ENCODE peak calls at places on chromosome 6, in seven cellular contexts. A is neural crest cell, X is endodermal cell, O is colonic mucosa, C is cardiac muscle cell, L is psoas muscle, T is upper lobe of left lung. R is an unnamed sample.

GRCh38 chr6:45073771-45074170 is 254.4 kb upstream of the RUNX2 start:
- DNase-seq in A (no peak), X (no peak), O (no peak), C (no peak), L (no peak), T (no peak), R (no peak)

GRCh38 chr6:105015482-105015881 is 58.6 kb downstream of the LIN28B start:
- DNase-seq in A (no peak), X (no peak), O (no peak), C (no peak), L (no peak), T (no peak), R (no peak)

GRCh38 chr6:4814212-4814611 is 38.0 kb downstream of the CDYL start:
- DNase-seq in A (no peak), X (no peak), O (no peak), C (no peak), L (no peak), T (no peak), R (no peak)

GRCh38 chr6:156160788-156161150 is 616.4 kb upstream of the ARID1B start:
- DNase-seq in A (no peak), X (no peak), O (no peak), C (no peak), L (no peak), T (no peak), R (no peak)

GRCh38 chr6:50145125-50145524 is 95.4 kb upstream of the DEFB112 start:
- DNase-seq in A (no peak), X (no peak), O (no peak), C (peak), L (no peak), T (no peak), R (no peak)

GRCh38 chr6:84766796-84767590 is 2.6 kb upstream of the TBX18 start:
- DNase-seq in A (no peak), X (peak), O (no peak), C (peak), L (no peak), T (no peak), R (no peak)

GRCh38 chr6:34207695-34208443 is 28.8 kb upstream of the HMGA1 start:
- DNase-seq in A (no peak), X (no peak), O (no peak), C (no peak), L (peak), T (no peak), R (no peak)

GRCh38 chr6:111759836-111760785 is 113.1 kb downstream of the FYN start:
- DNase-seq in A (no peak), X (no peak), O (no peak), C (no peak), L (no peak), T (no peak), R (no peak)

GRCh38 chr6:31892821-31893220 is 4.7 kb downstream of the EHMT2 start:
- DNase-seq in A (no peak), X (no peak), O (no peak), C (no peak), L (no peak), T (no peak), R (no peak)

GRCh38 chr6:14243617-14244016 is 126.0 kb downstream of the CD83 start:
- DNase-seq in A (no peak), X (peak), O (no peak), C (no peak), L (no peak), T (no peak), R (peak)

DNA sequence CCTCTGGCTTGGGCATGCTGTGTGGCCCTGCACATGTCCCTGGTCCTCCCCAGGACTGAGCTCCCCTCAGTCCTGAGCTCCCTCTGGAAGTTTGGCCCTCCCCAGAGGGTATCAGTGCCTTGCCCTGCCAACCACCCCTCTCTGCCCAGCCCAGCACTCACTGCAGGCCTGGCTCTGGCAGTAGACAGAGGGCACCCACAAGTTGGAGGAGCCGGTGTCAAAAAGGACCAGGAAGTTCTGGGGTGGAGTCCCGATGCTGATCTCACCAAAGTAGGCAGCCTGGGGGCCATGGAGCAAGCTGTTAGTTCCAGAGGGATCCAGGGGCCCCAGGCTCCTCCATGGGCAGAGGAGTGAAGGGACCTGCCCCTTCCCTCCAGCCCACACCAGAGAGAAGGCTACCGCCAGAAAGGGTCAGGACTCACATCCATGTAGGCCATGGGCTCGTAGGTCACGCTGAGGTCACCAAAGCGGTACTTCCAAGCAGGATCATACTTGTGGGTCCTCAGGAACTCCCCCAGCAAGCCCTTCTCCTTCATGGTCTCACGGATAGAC is 2.9 kb downstream of the PGC start:
- DNase-seq in A (no peak), X (no peak), O (no peak), C (no peak), L (peak), T (no peak), R (no peak)
- TF ChIP-seq CTCF in A (no peak), X (no peak), O (no peak), C (no peak), L (no peak), T (no peak), R (no peak)

GRCh38 chr6:57209030-57209429 is 13.1 kb downstream of the RAB23 start:
- DNase-seq in A (no peak), X (no peak), O (no peak), C (no peak), L (no peak), T (no peak), R (no peak)
- TF ChIP-seq CTCF in A (no peak), X (no peak), O (no peak), C (no peak), L (no peak), T (no peak), R (no peak)

GRCh38 chr6:122789078-122789861 is at the start of gene SMPDL3A:
- DNase-seq in A (peak), X (peak), O (peak), C (peak), L (peak), T (peak), R (peak)
- TF ChIP-seq CTCF in A (peak), X (peak), O (no peak), C (peak), L (peak), T (peak), R (peak)

GRCh38 chr6:8075185-8075584 is 11.0 kb upstream of the BLOC1S5 start:
- DNase-seq in A (no peak), X (no peak), O (no peak), C (no peak), L (no peak), T (no peak), R (no peak)
- TF ChIP-seq CTCF in A (no peak), X (no peak), O (no peak), C (no peak), L (no peak), T (no peak), R (no peak)

GRCh38 chr6:35419431-35419830 is 32.7 kb upstream of the FANCE start:
- DNase-seq in A (no peak), X (peak), O (no peak), C (peak), L (no peak), T (no peak), R (no peak)
- TF ChIP-seq CTCF in A (peak), X (peak), O (no peak), C (peak), L (no peak), T (no peak), R (peak)

GRCh38 chr6:154800338-154800737 is 67.1 kb downstream of the SCAF8 start:
- DNase-seq in A (no peak), X (no peak), O (no peak), C (no peak), L (no peak), T (no peak), R (no peak)
- TF ChIP-seq CTCF in A (no peak), X (no peak), O (no peak), C (no peak), L (no peak), T (no peak), R (no peak)

DNA sequence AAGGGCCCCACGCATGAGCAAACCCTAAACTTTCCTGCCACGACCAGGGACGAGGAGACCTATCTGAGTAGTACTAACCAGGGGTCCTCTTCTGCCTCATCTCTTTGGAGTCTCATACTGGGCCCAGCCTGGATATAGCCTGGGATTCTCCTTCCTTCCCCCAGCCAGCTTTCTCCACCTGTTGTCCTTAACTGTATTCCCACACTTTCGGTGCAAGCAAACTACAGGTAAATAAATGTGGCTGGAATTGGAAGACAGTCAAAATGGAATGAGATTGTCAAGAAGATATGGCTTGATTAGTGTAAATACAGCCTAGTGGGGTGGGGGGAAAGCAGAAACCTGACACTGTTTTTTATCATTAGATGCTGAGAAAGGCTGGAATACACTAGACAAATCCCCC is 23.5 kb upstream of the LY86 start:
- DNase-seq in A (no peak), X (no peak), O (no peak), C (no peak), L (no peak), T (no peak), R (no peak)
- TF ChIP-seq CTCF in A (no peak), X (no peak), O (no peak), C (no peak), L (no peak), T (no peak), R (no peak)

DNA sequence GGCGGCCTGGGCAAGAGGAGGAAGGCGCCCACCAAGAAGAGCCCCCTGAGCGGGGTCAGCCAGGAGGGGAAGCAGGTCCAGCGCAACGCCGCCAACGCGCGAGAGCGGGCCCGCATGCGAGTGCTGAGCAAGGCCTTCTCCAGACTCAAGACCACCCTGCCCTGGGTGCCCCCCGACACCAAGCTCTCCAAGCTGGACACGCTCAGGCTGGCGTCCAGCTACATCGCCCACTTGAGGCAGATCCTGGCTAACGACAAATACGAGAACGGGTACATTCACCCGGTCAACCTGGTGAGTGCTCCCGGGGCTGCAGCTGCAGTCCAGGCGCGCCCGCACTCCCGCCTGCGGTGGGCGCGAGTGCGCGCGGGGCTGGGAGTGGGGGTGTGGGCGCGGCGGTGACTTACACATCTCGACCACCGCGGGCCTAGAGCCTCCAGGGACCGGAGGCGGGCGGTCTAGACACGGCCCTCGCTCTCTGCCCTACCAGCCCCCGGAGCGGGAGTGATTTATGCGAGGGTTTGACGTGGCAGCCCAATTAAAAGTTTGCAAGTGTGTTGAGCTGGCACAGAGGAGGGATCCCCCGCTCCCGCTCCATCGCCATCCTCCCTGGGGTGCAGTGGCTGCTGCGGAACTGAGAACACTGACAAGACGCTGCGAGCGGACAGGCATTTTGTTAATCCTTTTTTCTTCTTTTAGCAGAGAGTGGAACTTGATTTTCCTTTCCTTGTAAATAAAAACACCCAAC is 816 bp downstream of the TCF21 start:
- DNase-seq in A (peak), X (peak), O (no peak), C (peak), L (no peak), T (no peak), R (no peak)
- TF ChIP-seq CTCF in A (no peak), X (peak), O (no peak), C (peak), L (no peak), T (no peak), R (no peak)

GRCh38 chr6:134451529-134451928 is 133.6 kb upstream of the SGK1 start:
- DNase-seq in A (no peak), X (no peak), O (no peak), C (no peak), L (no peak), T (no peak), R (no peak)
- TF ChIP-seq CTCF in A (no peak), X (peak), O (no peak), C (no peak), L (no peak), T (no peak), R (no peak)

DNA sequence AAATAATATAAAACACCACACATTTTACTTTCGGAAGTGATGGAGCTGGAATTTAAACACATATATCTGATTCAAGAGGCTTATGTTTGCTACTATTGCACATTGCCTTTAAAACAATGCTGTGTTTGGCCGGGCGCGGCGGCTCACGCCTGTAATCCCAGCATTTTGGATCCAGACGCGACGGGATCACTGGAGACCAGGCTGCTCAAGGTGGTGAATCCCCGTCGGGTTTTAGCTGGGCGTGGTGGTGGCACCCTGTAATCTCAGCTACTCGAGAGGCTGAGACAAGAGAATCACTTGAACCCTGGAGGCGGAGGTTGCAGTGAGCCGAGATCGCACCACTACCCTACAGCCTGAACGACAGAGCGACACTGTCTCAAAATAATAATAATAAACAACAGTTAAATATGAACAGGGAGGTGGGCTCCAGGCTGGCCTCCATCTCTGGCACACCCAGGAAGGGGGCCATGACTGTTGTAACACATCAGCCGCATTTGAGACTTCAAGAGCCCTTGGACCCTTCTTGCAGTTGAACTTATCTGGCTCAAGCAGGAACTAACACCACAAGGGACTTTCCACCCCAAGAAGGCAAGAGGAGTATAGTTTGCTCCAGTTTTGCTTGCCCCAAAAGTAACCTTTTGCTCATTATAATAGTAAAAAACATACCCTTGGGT is 127.1 kb upstream of the ZNF184 start:
- DNase-seq in A (no peak), X (no peak), O (no peak), C (no peak), L (no peak), T (no peak), R (no peak)
- TF ChIP-seq CTCF in A (no peak), X (no peak), O (no peak), C (no peak), L (no peak), T (no peak), R (no peak)